ENCODE peak calls at places on chromosomes 3 and 15, in eight cellular contexts. N is psoas muscle; Z is fibroblast of lung; F is heart right ventricle; A is CD8-positive, alpha-beta memory T cell; M is kidney epithelial cell; B is cardiac muscle cell; W is thyroid gland. G is an unnamed sample.

GRCh38 chr3:78204977-78205376 is 1165.1 kb downstream of the ROBO2 start:
- DNase-seq in F (no peak), N (no peak), Z (peak; percentile 60), B (peak; percentile 57), M (peak; percentile 14), W (peak; percentile 5), A (no peak), G (peak; percentile 45)

GRCh38 chr3:99768808-99769501 is 48.7 kb upstream of the CMSS1 start:
- DNase-seq in M (no peak), A (no peak), B (no peak), W (no peak), F (no peak), Z (no peak), N (no peak), G (no peak)

GRCh38 chr3:157023211-157023610 is 136.7 kb downstream of the CCNL1 start:
- DNase-seq in F (no peak), M (no peak), B (no peak), A (no peak), W (no peak), Z (no peak), N (no peak), G (no peak)

GRCh38 chr3:184726497-184726896 is 14.6 kb upstream of the MAGEF1 start:
- DNase-seq in W (no peak), B (no peak), M (no peak), A (no peak), N (no peak), F (no peak), Z (no peak), G (peak; percentile 57)

GRCh38 chr15:57914350-57915055 is 151.0 kb downstream of the ALDH1A2 start:
- DNase-seq in N (no peak), F (no peak), A (no peak), W (no peak), M (no peak), Z (no peak), B (no peak), G (peak; percentile 4)

GRCh38 chr3:18290130-18290529 is 135.0 kb downstream of the SATB1 start:
- DNase-seq in W (no peak), F (no peak), Z (no peak), M (no peak), A (no peak), B (no peak), N (no peak), G (no peak)

GRCh38 chr3:59527493-59527892 is 477.7 kb upstream of the CFAP20DC start:
- DNase-seq in F (no peak), Z (no peak), N (no peak), M (no peak), A (no peak), B (no peak), W (no peak), G (no peak)

GRCh38 chr15:68312701-68313204 is 35.2 kb downstream of the FEM1B start:
- DNase-seq in W (no peak), F (no peak), A (no peak), B (no peak), N (no peak), M (no peak), Z (no peak), G (peak; percentile 85)

GRCh38 chr3:27078246-27078913 is 290.8 kb downstream of the NEK10 start:
- DNase-seq in M (no peak), N (no peak), F (no peak), Z (no peak), B (no peak), A (no peak), W (no peak), G (no peak)

GRCh38 chr3:194367992-194368841 is 1.3 kb downstream of the LRRC15 start:
- DNase-seq in F (no peak), Z (peak; percentile 58), A (no peak), N (no peak), W (no peak), B (no peak), M (no peak), G (no peak)

GRCh38 chr3:194373028-194373427 is 3.5 kb upstream of the LRRC15 start:
- DNase-seq in M (no peak), W (no peak), B (no peak), N (no peak), Z (no peak), F (no peak), A (no peak), G (no peak)

GRCh38 chr3:194368918-194369317 is 625 bp downstream of the LRRC15 start:
- DNase-seq in Z (no peak), W (no peak), N (no peak), B (no peak), A (no peak), M (no peak), F (no peak), G (no peak)

GRCh38 chr3:194370753-194371152 is 1.2 kb upstream of the LRRC15 start:
- DNase-seq in M (no peak), B (no peak), F (no peak), N (no peak), W (no peak), Z (no peak), A (no peak), G (peak; percentile 27)

DNA sequence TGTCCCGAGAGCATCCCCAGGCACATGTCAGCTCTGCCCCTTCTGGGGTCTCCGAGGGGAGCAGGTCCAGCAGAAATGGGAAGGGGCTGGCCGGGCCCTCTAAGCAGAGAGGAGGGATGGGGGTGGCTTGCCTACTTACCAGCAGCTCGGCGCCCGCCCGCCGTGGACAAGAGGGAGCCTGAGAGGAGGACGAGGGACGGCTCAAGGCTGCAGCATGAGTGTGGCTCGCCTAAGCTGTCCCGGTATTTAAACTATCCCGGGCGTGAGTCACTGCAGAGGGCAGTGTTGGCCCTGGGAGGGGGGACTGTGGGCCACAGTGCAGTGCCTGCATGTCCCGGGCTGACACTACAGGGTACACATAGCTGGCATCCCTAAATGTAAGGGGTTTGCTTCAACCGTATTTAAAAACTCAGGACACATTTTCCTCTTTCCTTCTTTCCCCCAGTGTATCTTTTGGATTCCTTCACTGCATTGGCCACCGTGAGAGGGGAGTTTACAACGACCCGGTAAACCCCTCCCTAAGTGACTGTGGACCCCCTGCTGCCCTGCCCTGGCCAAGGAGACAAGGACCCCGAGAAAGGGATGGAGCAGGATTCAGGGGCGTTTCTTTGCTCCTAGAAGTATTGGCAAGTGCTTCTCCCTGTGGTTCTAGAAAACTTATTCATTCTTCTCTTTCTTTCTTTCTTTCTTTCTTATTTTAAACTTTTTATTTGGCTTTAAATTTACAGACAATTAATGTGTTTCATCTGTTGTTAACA is at the start of gene LRRC15:
- DNase-seq in N (peak; percentile 29), W (peak; percentile 46), Z (peak; percentile 33), F (no peak), B (peak; percentile 43), A (no peak), M (no peak), G (peak; percentile 38)
- H3K4me3 ChIP-seq in N (no peak within 1 kb of the TSS), W (no peak within 1 kb of the TSS), Z (no peak within 1 kb of the TSS), F (no peak within 1 kb of the TSS), B (no peak within 1 kb of the TSS), A (no peak within 1 kb of the TSS), M (no peak within 1 kb of the TSS), G (no peak within 1 kb of the TSS)

DNA sequence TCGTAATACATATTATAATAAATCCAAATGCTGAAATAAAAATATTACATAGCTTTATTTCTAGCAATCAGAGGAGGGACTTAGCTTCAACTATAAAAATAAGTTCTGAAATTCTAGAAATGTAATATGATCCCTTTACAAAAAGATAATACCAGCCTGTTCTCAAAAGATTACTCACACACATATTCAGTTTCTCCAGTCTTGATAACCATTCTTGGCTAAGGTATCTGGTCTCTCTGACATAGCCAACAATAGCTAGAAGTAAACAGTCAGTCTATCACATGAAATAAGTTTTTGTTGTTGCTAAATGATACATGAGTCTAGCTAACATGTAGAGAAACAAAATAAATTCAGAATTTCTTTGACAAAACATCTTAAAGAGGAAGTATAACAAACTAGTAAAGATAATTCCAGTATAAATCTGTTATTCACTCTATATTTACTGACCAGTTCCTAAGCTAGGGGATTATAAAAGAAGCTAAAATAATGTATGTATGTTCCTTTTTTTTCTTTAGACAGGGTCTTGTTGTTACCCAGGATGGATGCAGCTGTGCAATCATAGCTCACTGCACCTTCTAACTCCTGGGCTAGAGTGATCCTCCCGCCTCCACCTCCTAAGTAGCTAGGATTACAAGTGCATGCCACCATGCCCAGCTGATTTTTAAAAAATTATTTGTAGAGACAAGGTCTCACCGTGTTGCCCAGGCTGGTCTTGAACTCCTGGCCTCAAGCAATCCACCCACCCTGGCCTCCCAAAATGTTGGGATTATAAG is 170.6 kb downstream of the TBL1XR1 start:
- DNase-seq in Z (peak; percentile 20), B (no peak), N (no peak), M (no peak), A (no peak), W (no peak), F (no peak), G (peak; percentile 23)
- H3K36me3 ChIP-seq in Z (peaks cover 6% of the 10 kb centered on the region), B (peaks cover 26% of the 10 kb centered on the region), N (peaks cover 38% of the 10 kb centered on the region), M (no peaks in the 10 kb centered on the region), A (peaks cover 6% of the 10 kb centered on the region), W (peaks cover 5% of the 10 kb centered on the region), F (peaks cover 73% of the 10 kb centered on the region), G (peaks cover 4% of the 10 kb centered on the region)

DNA sequence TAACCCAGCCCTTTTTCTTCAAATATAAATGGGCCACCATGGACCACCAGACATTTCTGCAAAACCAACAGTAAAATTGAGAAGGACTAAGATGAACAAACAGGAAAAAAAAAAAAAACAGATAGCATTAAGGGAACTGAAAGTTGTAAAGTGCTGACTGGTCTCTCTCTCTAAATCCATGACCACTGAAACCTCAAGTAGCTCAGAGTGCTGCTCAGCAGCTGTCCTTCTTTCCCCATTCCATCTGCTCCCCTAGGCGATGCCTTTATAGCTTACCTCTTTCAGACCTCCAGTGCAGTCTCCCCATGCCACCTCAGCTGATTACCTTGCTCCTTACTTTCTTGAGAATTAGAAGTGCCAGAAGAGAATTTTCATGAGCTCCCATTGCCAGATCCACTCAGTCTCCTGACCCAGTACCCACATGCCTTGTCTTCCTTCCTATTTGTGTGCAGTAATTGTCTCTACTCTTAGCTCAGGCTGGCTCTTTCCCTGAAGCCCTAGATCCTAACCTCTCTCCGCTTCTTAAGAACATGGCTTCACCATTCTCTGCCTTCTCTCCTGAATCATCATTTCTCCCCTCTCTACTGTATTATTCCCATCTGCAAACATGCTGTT is 23.9 kb upstream of the XIRP1 start:
- DNase-seq in M (no peak), W (no peak), F (no peak), A (no peak), N (no peak), B (no peak), Z (no peak), G (no peak)
- H3K4me3 ChIP-seq in M (no peak overlapping the region), W (no peak overlapping the region), F (no peak overlapping the region), A (no peak overlapping the region), N (no peak overlapping the region), B (no peak overlapping the region), Z (no peak overlapping the region), G (no peak overlapping the region)

GRCh38 chr3:15011174-15011573 is 53.9 kb downstream of the MRPS25 start:
- DNase-seq in F (no peak), N (no peak), W (no peak), B (no peak), A (no peak), Z (no peak), M (no peak), G (peak; percentile 71)

GRCh38 chr3:15017191-15017590 is 47.9 kb downstream of the MRPS25 start:
- DNase-seq in A (no peak), W (no peak), B (no peak), M (no peak), N (no peak), F (no peak), Z (no peak), G (no peak)

GRCh38 chr3:15014606-15015328 is 50.3 kb downstream of the MRPS25 start:
- DNase-seq in B (no peak), Z (no peak), W (no peak), M (no peak), N (no peak), A (no peak), F (no peak), G (no peak)

GRCh38 chr3:15010664-15011063 is 54.5 kb downstream of the MRPS25 start:
- DNase-seq in M (no peak), F (no peak), A (no peak), N (no peak), Z (no peak), B (no peak), W (no peak), G (peak; percentile 73)

GRCh38 chr3:15015456-15015855 is 49.7 kb downstream of the MRPS25 start:
- DNase-seq in M (no peak), F (no peak), A (no peak), W (no peak), B (no peak), N (peak; percentile 71), Z (no peak), G (no peak)
- H3K36me3 ChIP-seq in M (peaks cover 3% of the 10 kb centered on the region), F (peaks cover 85% of the 10 kb centered on the region), A (peaks cover 71% of the 10 kb centered on the region), W (peaks cover 27% of the 10 kb centered on the region), B (peaks cover 54% of the 10 kb centered on the region), N (peaks cover 63% of the 10 kb centered on the region), Z (peaks cover 1% of the 10 kb centered on the region), G (peaks cover 14% of the 10 kb centered on the region)

G was measured in bronchial epithelial cell.